ENCODE peak calls at places on chromosome X, in seven cellular contexts. E is neuronal stem cell, U is IMR-90, R is mesenchymal stem cell, K is mesendoderm, A is H1, Y is trophoblast cell. O is an unnamed sample.

GRCh38 chrX:31233941-31234496 is 162.2 kb upstream of the FTHL17 start:
- DNase-seq in E (no peak), U (no peak), R (no peak), K (no peak), A (peak; percentile 43), Y (no peak), O (peak; percentile 67)

GRCh38 chrX:150540965-150541364 is 27.5 kb upstream of the MTM1 start:
- DNase-seq in E (no peak), U (no peak), R (no peak), K (no peak), A (no peak), Y (no peak), O (no peak)

GRCh38 chrX:13750204-13750603 is 15.7 kb downstream of the OFD1 start:
- DNase-seq in E (no peak), U (peak; percentile 48), R (peak; percentile 45), K (peak; percentile 55), A (no peak), Y (peak; percentile 71), O (no peak)

GRCh38 chrX:130024127-130024526 is 41.7 kb downstream of the BCORL1 start:
- DNase-seq in E (peak; percentile 9), U (peak; percentile 17), R (peak; percentile 32), K (peak; percentile 90), A (peak; percentile 56), Y (peak; percentile 57), O (peak; percentile 91)

GRCh38 chrX:68829594-68830485 is 1.0 kb downstream of the EFNB1 start:
- DNase-seq in E (no peak), U (peak; percentile 19), R (peak; percentile 46), K (no peak), A (no peak), Y (peak; percentile 27), O (peak; percentile 25)

GRCh38 chrX:21990812-21991211 is 41.3 kb upstream of the PHEX start:
- DNase-seq in E (no peak), U (no peak), R (peak; percentile 15), K (no peak), A (no peak), Y (no peak), O (no peak)

GRCh38 chrX:39869846-39870601 is 227.7 kb downstream of the BCOR start:
- DNase-seq in E (no peak), U (peak; percentile 63), R (no peak), K (no peak), A (no peak), Y (no peak), O (no peak)

GRCh38 chrX:47483310-47484268 is 567 bp upstream of the ZNF41 start:
- DNase-seq in E (no peak), U (peak; percentile 30), R (peak; percentile 53), K (no peak), A (no peak), Y (peak; percentile 23), O (no peak)

GRCh38 chrX:153352858-153353257 is 18.9 kb downstream of the ZNF275 start:
- DNase-seq in E (no peak), U (no peak), R (no peak), K (no peak), A (no peak), Y (no peak), O (no peak)

GRCh38 chrX:40154853-40155616 is 57.3 kb upstream of the BCOR start:
- DNase-seq in E (no peak), U (peak; percentile 50), R (peak; percentile 77), K (peak; percentile 80), A (no peak), Y (peak; percentile 76), O (peak; percentile 75)

GRCh38 chrX:49879656-49880277 is 483 bp downstream of the USP27X start:
- DNase-seq in E (no peak), U (peak; percentile 1), R (peak; percentile 4), K (peak; percentile 2), A (no peak), Y (no peak), O (no peak)

GRCh38 chrX:7801706-7802105 is 41.3 kb upstream of the VCX start:
- DNase-seq in E (no peak), U (no peak), R (no peak), K (no peak), A (no peak), Y (no peak), O (no peak)

GRCh38 chrX:13440166-13440565 is 120.3 kb upstream of the ATXN3L start:
- DNase-seq in E (no peak), U (peak; percentile 69), R (no peak), K (no peak), A (no peak), Y (no peak), O (no peak)

GRCh38 chrX:119272882-119273806 is 37.1 kb downstream of the PGRMC1 start:
- DNase-seq in E (peak; percentile 32), U (peak; percentile 21), R (peak; percentile 17), K (peak; percentile 94), A (peak; percentile 63), Y (peak; percentile 64), O (peak; percentile 89)

GRCh38 chrX:47849776-47850175 is 13.1 kb downstream of the ZNF81 start:
- DNase-seq in E (no peak), U (no peak), R (no peak), K (no peak), A (no peak), Y (no peak), O (no peak)

GRCh38 chrX:2192584-2193272 is 308.0 kb downstream of the DHRSX start:
- DNase-seq in E (no peak), U (no peak), R (no peak), K (no peak), A (no peak), Y (no peak), O (no peak)

GRCh38 chrX:68196939-68197791 is 236.1 kb downstream of the OPHN1 start:
- DNase-seq in E (peak; percentile 35), U (peak; percentile 57), R (peak; percentile 49), K (peak; percentile 68), A (no peak), Y (peak; percentile 85), O (peak; percentile 37)

GRCh38 chrX:40097492-40098263 is at the start of gene BCOR:
- DNase-seq in E (no peak), U (peak; percentile 58), R (peak; percentile 78), K (peak; percentile 79), A (no peak), Y (peak; percentile 57), O (peak; percentile 77)

DNA sequence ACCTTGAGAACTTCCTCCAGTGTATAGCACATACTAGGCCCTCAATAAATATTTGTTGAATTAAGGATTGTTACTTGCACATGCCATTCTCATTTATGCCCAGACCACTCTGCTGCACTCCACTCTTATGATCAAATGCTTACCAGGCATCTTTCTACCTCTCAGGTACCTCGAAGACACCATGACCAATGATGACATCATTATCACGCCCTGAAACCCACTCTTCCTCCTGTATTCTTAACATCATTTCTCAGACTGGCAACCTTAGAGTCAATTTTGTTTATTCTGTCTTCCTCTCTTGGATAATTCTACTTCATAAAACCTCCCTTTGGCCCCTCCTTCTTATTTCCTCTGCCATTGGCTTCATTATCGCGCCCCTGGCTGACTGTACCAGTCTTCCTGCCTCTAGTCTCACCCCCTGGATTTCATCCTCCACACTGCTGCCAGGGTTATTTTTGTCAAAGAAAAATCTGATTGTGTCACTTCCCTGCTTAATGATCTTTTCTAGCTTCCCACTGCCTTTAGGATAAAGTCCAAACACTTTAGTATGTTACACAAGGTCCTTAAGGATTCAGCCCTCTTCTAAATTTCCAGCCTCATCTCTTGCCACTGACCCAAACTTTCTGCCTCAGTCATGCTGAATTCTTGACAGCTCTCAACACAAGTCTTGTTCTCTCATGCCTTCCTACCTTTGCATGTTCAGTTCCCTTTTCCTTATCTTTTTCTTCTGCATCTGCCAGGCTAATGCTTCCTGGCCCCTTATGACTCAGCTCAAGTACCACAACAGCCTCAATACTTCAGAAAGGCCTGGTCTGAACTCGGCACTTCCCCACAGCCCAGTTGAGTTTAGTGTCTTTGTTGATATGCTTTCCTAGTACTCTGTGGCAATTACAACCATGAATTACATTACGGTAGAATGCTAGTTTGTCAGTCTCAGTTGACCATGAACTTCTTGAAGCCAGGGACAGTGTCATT is 45.8 kb downstream of the HDAC8 start:
- DNase-seq in E (no peak), U (peak; percentile 21), R (peak; percentile 70), K (no peak), A (no peak), Y (no peak), O (no peak)
- H3K27ac ChIP-seq in E (no peak overlapping the region), U (no peak overlapping the region), R (no peak overlapping the region), K (no peak overlapping the region), A (no peak overlapping the region), Y (no peak overlapping the region), O (no peak overlapping the region)

GRCh38 chrX:136629084-136629750 is 18.7 kb upstream of the CD40LG start:
- DNase-seq in E (no peak), U (no peak), R (no peak), K (no peak), A (no peak), Y (no peak), O (no peak)
- H2AK5ac ChIP-seq in E (no peak overlapping the region), U (no peak overlapping the region), R (no peak overlapping the region), K (no peak overlapping the region), A (no peak overlapping the region), Y (no peak overlapping the region), O (no peak overlapping the region)

GRCh38 chrX:18874560-18875255 is 109.2 kb downstream of the PHKA2 start:
- DNase-seq in E (no peak), U (no peak), R (no peak), K (no peak), A (no peak), Y (no peak), O (no peak)

GRCh38 chrX:18875256-18875878 is 108.5 kb downstream of the PHKA2 start:
- DNase-seq in E (no peak), U (no peak), R (no peak), K (no peak), A (no peak), Y (no peak), O (peak; percentile 20)

GRCh38 chrX:18873189-18873791 is 110.6 kb downstream of the PHKA2 start:
- DNase-seq in E (no peak), U (peak; percentile 61), R (peak; percentile 75), K (no peak), A (no peak), Y (no peak), O (no peak)

GRCh38 chrX:18872621-18873020 is 111.3 kb downstream of the PHKA2 start:
- DNase-seq in E (no peak), U (no peak), R (no peak), K (no peak), A (no peak), Y (no peak), O (no peak)

GRCh38 chrX:18873836-18874235 is 110.1 kb downstream of the PHKA2 start:
- DNase-seq in E (no peak), U (no peak), R (no peak), K (no peak), A (no peak), Y (no peak), O (no peak)
- H3K27ac ChIP-seq in E (no peak overlapping the region), U (no peak overlapping the region), R (no peak overlapping the region), K (no peak overlapping the region), A (no peak overlapping the region), Y (no peak overlapping the region), O (no peak overlapping the region)

DNA sequence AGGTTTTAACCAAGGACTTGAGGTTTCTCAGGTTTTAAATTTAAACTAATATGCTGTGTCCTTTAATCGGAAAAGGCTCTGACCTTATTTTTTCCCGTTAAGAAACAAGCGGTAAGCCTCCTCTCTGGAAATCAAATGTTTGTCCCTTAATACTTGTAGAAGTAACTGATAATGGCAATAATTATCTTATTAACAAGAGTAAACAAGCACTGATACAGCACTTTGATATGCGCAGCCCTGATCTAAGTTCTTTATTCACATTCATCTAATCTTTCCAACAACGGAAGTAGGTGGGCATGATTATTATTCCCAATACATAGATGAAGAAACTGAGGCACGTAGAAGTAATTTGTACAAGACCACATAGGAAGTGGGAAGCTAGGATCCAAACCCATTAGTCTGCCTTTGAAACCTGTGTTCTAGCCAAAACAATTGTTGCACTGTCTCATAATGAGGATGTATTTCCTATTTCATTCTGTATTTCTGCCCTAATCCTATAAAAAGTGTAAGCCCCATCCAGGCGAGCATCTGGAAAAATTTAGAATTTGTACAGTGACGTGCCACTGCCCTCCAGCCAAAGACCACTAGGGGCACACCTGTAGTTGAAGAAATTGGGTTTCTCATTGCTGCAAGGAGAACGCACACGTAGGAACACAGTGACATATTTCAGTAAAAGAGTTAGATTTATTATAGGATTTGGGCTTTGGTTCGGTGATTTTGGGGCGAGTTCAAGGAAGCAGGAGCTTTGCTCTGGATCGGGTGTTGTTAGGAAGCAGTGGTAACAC is 605 bp downstream of the CXorf58 start:
- DNase-seq in E (no peak), U (no peak), R (no peak), K (peak; percentile 36), A (no peak), Y (no peak), O (peak; percentile 51)
- H2AK5ac ChIP-seq in E (no peak overlapping the region), U (no peak overlapping the region), R (no peak overlapping the region), K (no peak overlapping the region), A (no peak overlapping the region), Y (no peak overlapping the region), O (no peak overlapping the region)